ENCODE peak calls at places on chromosomes 11 and 22, in seven cellular contexts. O is CD8-positive, alpha-beta T cell; T is substantia nigra; Z is vagina; N is left ventricle myocardium inferior; W is right lobe of liver; S is right cardiac atrium. P is an unnamed sample.

GRCh38 chr11:100338144-100338840 is 348.8 kb upstream of the ARHGAP42 start:
- DNase-seq in O (no peak), T (no peak), Z (no peak), N (no peak), W (no peak), S (no peak), P (no peak)

GRCh38 chr11:85540635-85541034 is 86.5 kb downstream of the DLG2 start:
- DNase-seq in O (no peak), T (no peak), Z (no peak), N (no peak), W (no peak), S (no peak), P (no peak)

GRCh38 chr11:66002648-66003225 is 434 bp downstream of the BANF1 start:
- DNase-seq in O (no peak), T (no peak), Z (no peak), N (peak; percentile 50), W (peak; percentile 82), S (peak; percentile 55), P (no peak)

GRCh38 chr11:68468217-68468828 is 7.8 kb downstream of the PPP6R3 start:
- DNase-seq in O (no peak), T (no peak), Z (no peak), N (no peak), W (no peak), S (no peak), P (no peak)

GRCh38 chr11:57496109-57496820 is 19.2 kb downstream of the SLC43A1 start:
- DNase-seq in O (no peak), T (no peak), Z (no peak), N (no peak), W (peak; percentile 86), S (no peak), P (no peak)

GRCh38 chr11:134583397-134583990 is 171.5 kb upstream of the B3GAT1 start:
- DNase-seq in O (no peak), T (no peak), Z (peak; percentile 29), N (no peak), W (no peak), S (no peak), P (no peak)

GRCh38 chr11:17760102-17761029 is 25.8 kb downstream of the KCNC1 start:
- DNase-seq in O (no peak), T (no peak), Z (no peak), N (peak; percentile 51), W (peak; percentile 77), S (peak; percentile 26), P (no peak)

GRCh38 chr22:33350391-33350955 is 292.3 kb upstream of the SYN3 start:
- DNase-seq in O (no peak), T (no peak), Z (no peak), N (no peak), W (no peak), S (no peak), P (no peak)

GRCh38 chr11:120904116-120904515 is 119.8 kb upstream of the TBCEL start:
- DNase-seq in O (no peak), T (no peak), Z (no peak), N (no peak), W (no peak), S (no peak), P (no peak)

GRCh38 chr22:24686280-24686679 is 83.3 kb downstream of the GGT1 start:
- DNase-seq in O (no peak), T (no peak), Z (no peak), N (no peak), W (no peak), S (no peak), P (no peak)

GRCh38 chr11:123527526-123527925 is 97.5 kb downstream of the GRAMD1B start:
- DNase-seq in O (no peak), T (no peak), Z (no peak), N (no peak), W (no peak), S (no peak), P (no peak)

GRCh38 chr11:102241026-102241425 is 76.3 kb upstream of the BIRC3 start:
- DNase-seq in O (no peak), T (no peak), Z (no peak), N (no peak), W (no peak), S (no peak), P (no peak)

GRCh38 chr11:131064373-131064991 is 148.2 kb upstream of the SNX19 start:
- DNase-seq in O (no peak), T (peak; percentile 5), Z (no peak), N (peak; percentile 25), W (peak; percentile 49), S (peak; percentile 35), P (peak; percentile 68)

GRCh38 chr11:117973446-117973922 is 12.7 kb upstream of the IL10RA start:
- DNase-seq in O (no peak), T (no peak), Z (peak; percentile 47), N (no peak), W (no peak), S (no peak), P (no peak)

GRCh38 chr22:23305321-23305910 is 125.1 kb downstream of the BCR start:
- DNase-seq in O (no peak), T (no peak), Z (no peak), N (no peak), W (peak; percentile 44), S (peak; percentile 58), P (peak; percentile 61)

GRCh38 chr11:1131033-1131911 is 26.5 kb upstream of the MUC5AC start:
- DNase-seq in O (no peak), T (no peak), Z (no peak), N (no peak), W (peak; percentile 40), S (no peak), P (no peak)

GRCh38 chr11:128505449-128506058 is 81.8 kb downstream of the ETS1 start:
- DNase-seq in O (no peak), T (no peak), Z (no peak), N (no peak), W (no peak), S (no peak), P (no peak)

DNA sequence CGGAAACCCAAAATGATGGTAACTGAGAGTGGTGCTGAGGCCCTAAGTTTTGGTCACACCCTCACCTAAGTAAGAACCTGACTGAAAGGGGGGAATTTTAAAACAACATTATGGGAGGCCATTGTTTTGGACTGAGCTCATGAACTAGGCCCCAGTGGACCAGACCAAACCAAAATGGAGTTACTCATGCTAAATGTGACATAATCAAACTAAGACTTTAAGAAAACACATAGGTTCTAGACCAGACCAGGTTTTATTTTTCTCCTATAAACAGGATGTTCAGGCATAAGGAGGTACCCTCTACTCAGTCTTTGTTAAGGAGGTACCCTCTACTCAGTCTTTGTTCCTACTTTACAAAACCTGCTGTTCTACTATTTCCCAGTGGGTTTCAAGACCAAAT is 7.4 kb upstream of the EI24 start:
- DNase-seq in O (no peak), T (no peak), Z (no peak), N (no peak), W (no peak), S (no peak), P (no peak)
- H3K27ac ChIP-seq in O (no peak overlapping the region), T (no peak overlapping the region), Z (no peak overlapping the region), N (no peak overlapping the region), W (no peak overlapping the region), S (no peak overlapping the region), P (no peak overlapping the region)

GRCh38 chr11:12807621-12808020 is 133.4 kb downstream of the TEAD1 start:
- DNase-seq in O (no peak), T (no peak), Z (no peak), N (no peak), W (no peak), S (no peak), P (no peak)

GRCh38 chr11:12811861-12812260 is 137.6 kb downstream of the TEAD1 start:
- DNase-seq in O (no peak), T (no peak), Z (no peak), N (no peak), W (no peak), S (no peak), P (no peak)

GRCh38 chr11:12806113-12806512 is 131.9 kb downstream of the TEAD1 start:
- DNase-seq in O (no peak), T (no peak), Z (no peak), N (no peak), W (no peak), S (no peak), P (no peak)

GRCh38 chr11:12810497-12810896 is 136.3 kb downstream of the TEAD1 start:
- DNase-seq in O (no peak), T (no peak), Z (no peak), N (no peak), W (no peak), S (peak; percentile 64), P (no peak)

GRCh38 chr11:12808519-12808918 is 134.3 kb downstream of the TEAD1 start:
- DNase-seq in O (no peak), T (no peak), Z (no peak), N (no peak), W (no peak), S (no peak), P (no peak)
- H3K27ac ChIP-seq in O (no peak overlapping the region), T (no peak overlapping the region), Z (no peak overlapping the region), N (no peak overlapping the region), W (no peak overlapping the region), S (no peak overlapping the region), P (no peak overlapping the region)

DNA sequence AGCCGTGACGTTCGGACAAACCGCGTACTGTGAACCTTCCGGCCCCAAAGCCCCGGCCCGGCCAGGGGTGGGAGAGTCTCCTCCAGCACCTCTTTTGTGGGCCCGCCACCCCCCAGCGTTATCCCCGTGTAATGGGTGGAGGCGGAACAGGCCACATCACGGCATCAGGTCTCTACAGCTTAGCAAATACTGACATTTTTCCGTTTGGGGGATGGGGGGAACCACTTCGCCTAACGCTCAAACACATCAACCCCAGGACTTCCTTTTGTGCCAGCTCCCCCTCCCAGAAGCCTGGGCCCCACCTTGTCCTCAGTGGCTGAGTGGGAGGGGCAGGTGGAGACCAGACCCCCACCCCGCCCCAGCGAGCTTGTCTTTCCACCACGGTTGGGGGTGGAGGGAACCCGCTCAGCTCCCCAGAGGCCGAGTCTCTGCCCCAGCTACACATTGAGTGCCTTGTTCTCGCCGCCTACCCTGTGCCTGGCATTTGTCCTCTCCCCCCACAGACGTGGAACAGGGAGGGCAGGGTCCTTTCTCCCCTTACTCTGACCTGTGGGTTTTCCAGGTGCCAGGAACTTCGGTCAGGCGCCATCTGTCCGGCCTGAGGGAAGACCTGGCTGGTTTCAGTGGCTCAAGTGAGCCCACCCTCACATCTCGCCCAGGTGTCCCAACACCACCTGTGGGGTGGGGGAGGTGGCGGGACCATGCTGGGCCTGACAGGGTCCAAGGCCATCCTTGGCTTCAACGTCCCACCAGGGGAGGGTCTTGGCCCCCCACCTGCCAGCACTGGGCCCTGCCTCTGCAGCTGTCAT is 29.6 kb downstream of the SBF1 start:
- DNase-seq in O (peak; percentile 63), T (no peak), Z (no peak), N (no peak), W (no peak), S (peak; percentile 22), P (no peak)
- H3K27ac ChIP-seq in O (peak overlapping the region; percentile 38), T (peak overlapping the region; percentile 58), Z (no peak overlapping the region), N (no peak overlapping the region), W (no peak overlapping the region), S (no peak overlapping the region), P (peak overlapping the region; percentile 60)

DNA sequence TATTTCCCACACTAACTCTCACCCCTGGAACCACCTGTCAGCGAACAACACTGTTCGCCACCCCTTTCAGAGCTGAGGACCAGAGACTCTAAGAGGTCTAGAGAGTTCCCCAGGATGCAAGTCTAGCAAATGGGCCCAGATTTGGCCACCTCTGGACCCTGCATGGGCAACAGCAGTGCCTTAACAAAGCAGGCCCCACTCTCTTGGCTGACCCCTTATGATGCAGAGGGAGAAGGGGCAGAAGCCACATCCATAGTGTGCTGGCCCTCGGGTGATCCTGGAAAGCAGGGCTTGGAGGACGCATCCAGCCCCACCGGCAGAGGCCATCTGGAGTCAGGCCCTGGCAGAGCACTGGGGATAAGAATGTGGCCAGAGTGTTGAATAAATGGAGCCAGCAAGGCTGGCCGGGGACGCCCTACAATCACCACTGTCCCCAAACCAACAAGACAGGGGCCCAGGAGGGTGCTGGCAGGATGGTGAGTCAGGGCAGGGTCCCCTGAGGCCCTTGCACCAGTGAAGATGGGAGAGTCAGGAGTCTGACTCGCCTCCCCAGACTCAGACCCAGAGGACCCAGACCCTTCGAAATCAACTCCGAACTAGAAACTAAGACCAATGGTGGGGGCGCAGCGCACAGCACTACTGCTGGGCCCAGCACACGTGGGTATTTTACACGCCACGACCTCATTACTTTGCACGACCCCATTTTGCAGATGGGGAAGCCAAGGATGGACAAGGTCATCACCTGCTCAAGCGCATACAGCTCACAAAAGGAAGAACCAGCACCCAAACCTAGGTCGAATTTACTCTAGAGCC is 6.5 kb downstream of the CSNK1E start:
- DNase-seq in O (no peak), T (no peak), Z (no peak), N (no peak), W (no peak), S (peak; percentile 53), P (no peak)
- H3K27ac ChIP-seq in O (no peak overlapping the region), T (peak overlapping the region; percentile 63), Z (peak overlapping the region; percentile 99), N (peak overlapping the region; percentile 98), W (peak overlapping the region; percentile 79), S (peak overlapping the region; percentile 75), P (peak overlapping the region; percentile 58)

P was measured in upper lobe of right lung.